ENCODE peak calls at places on chromosome 14, in four cellular contexts. H is K562, Y is H1, G is GM12878. V is an unnamed sample.

GRCh38 chr14:83940253-83940652 is 1589.7 kb upstream of the FLRT2 start:
- DNase-seq in H (no peak), G (no peak), Y (no peak), V (no peak)

GRCh38 chr14:106010783-106011182 is 484.4 kb downstream of the TMEM121 start:
- DNase-seq in G (no peak), H (no peak), Y (no peak), V (no peak)

GRCh38 chr14:34693228-34693939 is 21.0 kb downstream of the CFL2 start:
- DNase-seq in H (peak), G (no peak), Y (peak), V (peak)

GRCh38 chr14:77144412-77145115 is 3.0 kb upstream of the ZDHHC22 start:
- DNase-seq in Y (no peak), H (no peak), G (no peak), V (no peak)

GRCh38 chr14:105292810-105293711 is 7.7 kb downstream of the BRF1 start:
- DNase-seq in G (no peak), H (no peak), Y (no peak), V (no peak)

GRCh38 chr14:22985894-22986507 is 3.6 kb upstream of the AJUBA start:
- DNase-seq in Y (no peak), H (no peak), G (no peak), V (no peak)

GRCh38 chr14:104589338-104590195 is 10.0 kb downstream of the C14orf180 start:
- DNase-seq in G (no peak), Y (no peak), H (no peak), V (no peak)

GRCh38 chr14:68520637-68521556 is 272.0 kb downstream of the ZFP36L1 start:
- DNase-seq in H (no peak), G (no peak), Y (no peak), V (peak)

GRCh38 chr14:73492661-73493060 is 1.9 kb downstream of the RIOX1 start:
- DNase-seq in G (no peak), H (peak), Y (no peak), V (no peak)

GRCh38 chr14:85519661-85520305 is 10.2 kb upstream of the FLRT2 start:
- DNase-seq in G (no peak), Y (no peak), H (no peak), V (no peak)

GRCh38 chr14:105485720-105486332 is 860 bp upstream of the CRIP1 start:
- DNase-seq in H (peak), Y (peak), G (no peak), V (no peak)

GRCh38 chr14:50064993-50065392 is 51.4 kb downstream of the VCPKMT start:
- DNase-seq in H (no peak), G (peak), Y (no peak), V (no peak)

DNA sequence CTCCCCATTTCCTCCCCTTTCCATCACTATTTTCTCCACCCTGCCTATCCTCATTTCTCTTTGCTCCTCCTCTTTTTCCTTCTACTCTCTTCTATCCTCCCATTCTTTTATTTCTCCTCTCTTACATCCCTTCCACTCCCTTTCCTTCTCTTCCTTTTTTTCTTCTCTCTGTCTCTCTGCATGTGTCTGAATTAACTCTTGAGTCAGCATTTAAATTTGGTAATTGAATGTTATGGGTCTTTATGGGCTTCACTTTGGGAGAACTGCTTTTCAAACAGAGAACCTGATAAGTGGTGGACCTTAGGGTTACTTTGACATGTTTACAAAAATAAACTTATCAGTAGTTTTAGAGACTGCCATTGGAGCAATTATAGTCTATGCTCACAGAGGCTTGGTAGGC is 992.7 kb downstream of the NRXN3 start:
- DNase-seq in H (no peak), G (no peak), Y (no peak), V (no peak)
- TF ChIP-seq SRF in H (no peak), G (no peak), Y (no peak), V (no peak)

DNA sequence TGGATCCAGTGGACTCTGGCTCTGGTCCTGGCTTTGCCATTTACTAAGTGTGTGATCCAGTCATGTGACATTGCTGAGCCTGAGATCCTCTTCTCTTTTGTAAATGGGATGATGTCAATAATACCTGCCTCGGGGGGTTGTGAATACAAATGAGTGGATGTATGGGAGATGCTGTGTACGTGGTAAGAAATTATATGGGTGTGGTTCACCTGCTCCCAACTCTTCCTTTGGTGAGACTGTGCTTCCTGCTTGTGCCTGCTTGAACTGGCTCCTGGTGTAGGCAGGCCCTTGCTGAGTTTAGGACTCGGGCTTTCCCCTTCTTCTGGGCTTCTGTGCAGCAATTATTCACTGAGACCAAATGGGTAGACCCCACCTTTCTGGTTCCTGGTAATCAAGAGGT is 189.5 kb upstream of the FRMD6 start:
- DNase-seq in Y (no peak), H (no peak), G (no peak), V (no peak)
- TF ChIP-seq EGR1 in Y (no peak), H (no peak), G (no peak), V (no peak)

DNA sequence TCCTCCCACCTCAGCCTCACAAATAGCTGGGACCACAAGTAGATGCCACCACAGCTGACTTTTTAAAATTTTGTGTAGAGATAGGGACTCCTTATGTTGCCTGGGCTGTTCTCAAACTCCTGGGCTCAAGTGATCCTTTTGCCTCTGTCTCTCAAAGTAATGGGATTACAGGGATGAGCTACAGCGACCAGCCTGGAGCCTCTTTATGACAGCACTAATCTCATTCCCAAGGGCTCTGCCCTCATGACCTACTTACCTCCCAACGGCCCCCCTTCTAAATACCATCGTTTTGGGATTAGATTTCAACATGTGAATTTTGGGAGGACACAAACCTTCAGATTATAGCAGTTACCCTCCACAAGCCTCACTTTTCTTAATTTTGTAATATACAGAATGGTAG is 150.6 kb upstream of the FUT8 start:
- DNase-seq in G (no peak), Y (no peak), H (no peak), V (no peak)
- TF ChIP-seq SRF in G (no peak), Y (no peak), H (no peak), V (no peak)

GRCh38 chr14:90506748-90507147 is 109.9 kb downstream of the CALM1 start:
- DNase-seq in Y (no peak), H (no peak), G (no peak), V (no peak)

GRCh38 chr14:90504643-90505042 is 107.8 kb downstream of the CALM1 start:
- DNase-seq in H (no peak), Y (no peak), G (no peak), V (no peak)

GRCh38 chr14:90507428-90507827 is 110.6 kb downstream of the CALM1 start:
- DNase-seq in Y (no peak), G (no peak), H (no peak), V (no peak)

GRCh38 chr14:90503582-90503981 is 106.8 kb downstream of the CALM1 start:
- DNase-seq in H (no peak), G (no peak), Y (no peak), V (no peak)

DNA sequence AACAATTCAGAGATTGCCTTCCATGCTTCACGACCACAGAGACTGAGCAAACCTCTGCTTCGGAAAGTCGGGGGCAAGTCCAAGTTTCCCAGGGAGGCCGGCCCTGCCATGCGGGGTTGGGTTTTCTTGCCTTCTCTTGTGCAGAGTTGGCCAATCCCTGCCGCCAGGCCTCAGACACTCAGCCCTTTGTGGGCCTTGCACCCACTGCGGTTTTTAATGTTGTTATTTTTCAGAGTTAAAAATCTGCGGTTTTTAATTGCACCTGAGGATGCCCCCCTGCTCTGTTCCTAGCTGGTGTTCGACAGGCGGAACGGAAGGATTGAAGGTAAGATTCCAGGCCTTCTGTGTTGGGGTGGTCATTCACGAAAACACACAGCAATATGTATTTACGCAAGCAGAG is 108.7 kb downstream of the CALM1 start:
- DNase-seq in H (no peak), Y (no peak), G (no peak), V (no peak)
- TF ChIP-seq EGR1 in H (no peak), Y (no peak), G (no peak), V (no peak)

DNA sequence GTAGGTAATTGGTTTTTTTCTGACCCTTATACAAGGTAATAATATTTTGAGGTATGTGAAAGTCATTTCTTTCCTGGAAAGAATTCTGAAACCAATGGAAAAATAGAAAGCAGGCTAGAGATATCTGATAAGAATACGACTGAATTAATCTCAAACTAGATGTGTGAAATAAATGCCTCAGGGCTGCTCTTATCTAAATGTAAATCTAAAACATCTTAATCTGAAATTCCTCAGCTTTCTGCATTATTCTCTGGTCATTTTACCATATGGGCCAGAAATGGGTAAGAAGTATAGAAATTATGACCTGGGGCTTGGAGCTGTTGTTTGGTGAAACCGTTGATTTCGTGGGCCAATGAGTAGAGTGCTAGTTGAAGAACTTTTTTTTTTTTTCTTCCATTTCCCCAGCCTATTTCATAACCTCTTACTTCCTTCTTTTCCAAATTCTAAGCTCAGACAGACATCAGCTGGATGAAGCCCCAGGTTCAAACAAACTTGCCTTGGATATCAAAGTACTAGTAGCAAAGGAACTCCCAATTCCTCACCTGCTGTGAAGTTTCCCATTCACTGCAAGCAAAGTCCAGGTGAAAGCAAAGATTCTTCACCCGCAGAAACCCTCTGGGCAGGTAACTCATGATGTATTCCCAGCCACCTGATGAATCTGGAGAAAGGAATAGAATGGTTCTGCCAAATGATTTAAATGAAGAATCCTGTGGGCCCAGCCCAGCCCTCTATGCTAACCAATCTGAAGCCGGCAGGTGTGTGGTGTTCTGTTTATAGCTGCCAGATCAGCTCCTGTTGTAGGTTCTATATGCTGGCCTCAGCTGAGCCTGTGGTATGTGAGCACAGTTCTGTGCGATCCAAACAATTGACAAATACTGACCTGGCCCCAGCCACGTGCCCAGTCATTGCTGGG is 9.7 kb upstream of the FOS start:
- DNase-seq in H (no peak), G (no peak), Y (peak), V (no peak)
- TF ChIP-seq SRF in H (no peak), G (no peak), Y (no peak), V (no peak)

GRCh38 chr14:98223106-98223505 is 1048.9 kb downstream of the BCL11B start:
- DNase-seq in Y (no peak), H (no peak), G (no peak), V (no peak)

GRCh38 chr14:98227000-98227726 is 1044.8 kb downstream of the BCL11B start:
- DNase-seq in G (peak), Y (no peak), H (no peak), V (no peak)

GRCh38 chr14:98227727-98228111 is 1044.3 kb downstream of the BCL11B start:
- DNase-seq in G (no peak), H (no peak), Y (no peak), V (no peak)

GRCh38 chr14:98229676-98230366 is 1042.2 kb downstream of the BCL11B start:
- DNase-seq in G (no peak), Y (no peak), H (no peak), V (no peak)

GRCh38 chr14:98226411-98226810 is 1045.6 kb downstream of the BCL11B start:
- DNase-seq in Y (no peak), G (no peak), H (no peak), V (no peak)
- TF ChIP-seq EGR1 in Y (no peak), G (no peak), H (no peak), V (no peak)

GRCh38 chr14:61250063-61250462 is 31.1 kb downstream of the TMEM30B start:
- DNase-seq in H (no peak), Y (no peak), G (no peak), V (no peak)

GRCh38 chr14:61255968-61256367 is 25.2 kb downstream of the TMEM30B start:
- DNase-seq in H (no peak), G (no peak), Y (no peak), V (no peak)

GRCh38 chr14:61254803-61255526 is 26.2 kb downstream of the TMEM30B start:
- DNase-seq in G (no peak), H (no peak), Y (no peak), V (no peak)

GRCh38 chr14:61253064-61253753 is 27.9 kb downstream of the TMEM30B start:
- DNase-seq in H (no peak), Y (no peak), G (no peak), V (no peak)

GRCh38 chr14:61252354-61253063 is 28.6 kb downstream of the TMEM30B start:
- DNase-seq in H (peak), G (peak), Y (peak), V (peak)
- TF ChIP-seq SRF in H (no peak), G (no peak), Y (no peak), V (no peak)

V was measured in HCT116.